ENCODE peak calls at places on chromosomes 4 and X, in five cellular contexts. One of them, this sample, is unnamed.

GRCh38 chr4:142743071-142743825 is 102.9 kb downstream of the INPP4B start:
- DNase-seq in epithelial cell of esophagus: peak
- DNase-seq in prostate gland: no peak
- DNase-seq in nephron progenitor cell: no peak
- DNase-seq in endothelial cell of umbilical vein: peak
- DNase-seq in this sample: no peak

GRCh38 chr4:146957252-146957651 is 11.6 kb upstream of the TTC29 start:
- DNase-seq in epithelial cell of esophagus: peak
- DNase-seq in prostate gland: no peak
- DNase-seq in nephron progenitor cell: no peak
- DNase-seq in endothelial cell of umbilical vein: peak
- DNase-seq in this sample: no peak

GRCh38 chrX:102651242-102651967 is at the start of gene GPRASP1:
- DNase-seq in epithelial cell of esophagus: no peak
- DNase-seq in prostate gland: peak
- DNase-seq in nephron progenitor cell: peak
- DNase-seq in endothelial cell of umbilical vein: peak
- DNase-seq in this sample: no peak

GRCh38 chr4:132297346-132297745 is 851.7 kb upstream of the PCDH10 start:
- DNase-seq in epithelial cell of esophagus: peak
- DNase-seq in prostate gland: no peak
- DNase-seq in nephron progenitor cell: no peak
- DNase-seq in endothelial cell of umbilical vein: peak
- DNase-seq in this sample: no peak

GRCh38 chr4:20639346-20639745 is 60.9 kb upstream of the PACRGL start:
- DNase-seq in epithelial cell of esophagus: no peak
- DNase-seq in prostate gland: peak
- DNase-seq in nephron progenitor cell: no peak
- DNase-seq in endothelial cell of umbilical vein: peak
- DNase-seq in this sample: no peak

GRCh38 chr4:170088686-170089085 is 1.1 kb downstream of the AADAT start:
- DNase-seq in epithelial cell of esophagus: no peak
- DNase-seq in prostate gland: no peak
- DNase-seq in nephron progenitor cell: no peak
- DNase-seq in endothelial cell of umbilical vein: no peak
- DNase-seq in this sample: no peak

GRCh38 chrX:19389217-19389616 is 45.5 kb downstream of the PDHA1 start:
- DNase-seq in epithelial cell of esophagus: peak
- DNase-seq in prostate gland: no peak
- DNase-seq in nephron progenitor cell: no peak
- DNase-seq in endothelial cell of umbilical vein: no peak
- DNase-seq in this sample: peak

GRCh38 chr4:173333658-173334084 is 487 bp downstream of the HMGB2 start:
- DNase-seq in epithelial cell of esophagus: peak
- DNase-seq in prostate gland: peak
- DNase-seq in nephron progenitor cell: peak
- DNase-seq in endothelial cell of umbilical vein: no peak
- DNase-seq in this sample: peak

GRCh38 chr4:91325495-91325894 is 978.3 kb upstream of the GRID2 start:
- DNase-seq in epithelial cell of esophagus: peak
- DNase-seq in prostate gland: no peak
- DNase-seq in nephron progenitor cell: no peak
- DNase-seq in endothelial cell of umbilical vein: peak
- DNase-seq in this sample: no peak

GRCh38 chr4:102620697-102621497 is 119.7 kb downstream of the NFKB1 start:
- DNase-seq in epithelial cell of esophagus: peak
- DNase-seq in prostate gland: no peak
- DNase-seq in nephron progenitor cell: no peak
- DNase-seq in endothelial cell of umbilical vein: peak
- DNase-seq in this sample: peak

GRCh38 chrX:2521092-2521926 is 20.5 kb upstream of the DHRSX start:
- DNase-seq in epithelial cell of esophagus: no peak
- DNase-seq in prostate gland: no peak
- DNase-seq in nephron progenitor cell: no peak
- DNase-seq in endothelial cell of umbilical vein: no peak
- DNase-seq in this sample: peak

GRCh38 chr4:155794589-155794988 is 35.8 kb downstream of the GUCY1B1 start:
- DNase-seq in epithelial cell of esophagus: no peak
- DNase-seq in prostate gland: no peak
- DNase-seq in nephron progenitor cell: no peak
- DNase-seq in endothelial cell of umbilical vein: no peak
- DNase-seq in this sample: no peak

GRCh38 chr4:53763813-53764597 is 172.7 kb upstream of the LNX1 start:
- DNase-seq in epithelial cell of esophagus: peak
- DNase-seq in prostate gland: no peak
- DNase-seq in nephron progenitor cell: no peak
- DNase-seq in endothelial cell of umbilical vein: no peak
- DNase-seq in this sample: no peak

GRCh38 chr4:183960912-183961569 is 55.9 kb downstream of the STOX2 start:
- DNase-seq in epithelial cell of esophagus: no peak
- DNase-seq in prostate gland: peak
- DNase-seq in nephron progenitor cell: no peak
- DNase-seq in endothelial cell of umbilical vein: no peak
- DNase-seq in this sample: no peak

GRCh38 chrX:129842510-129843208 is 1.0 kb downstream of the ZDHHC9 start:
- DNase-seq in epithelial cell of esophagus: peak
- DNase-seq in prostate gland: peak
- DNase-seq in nephron progenitor cell: no peak
- DNase-seq in endothelial cell of umbilical vein: peak
- DNase-seq in this sample: no peak

GRCh38 chr4:85598936-85599335 is 124.0 kb downstream of the ARHGAP24 start:
- DNase-seq in epithelial cell of esophagus: no peak
- DNase-seq in prostate gland: no peak
- DNase-seq in nephron progenitor cell: no peak
- DNase-seq in endothelial cell of umbilical vein: no peak
- DNase-seq in this sample: no peak

GRCh38 chr4:142473218-142473959 is 372.7 kb downstream of the INPP4B start:
- DNase-seq in epithelial cell of esophagus: peak
- DNase-seq in prostate gland: no peak
- DNase-seq in nephron progenitor cell: no peak
- DNase-seq in endothelial cell of umbilical vein: peak
- DNase-seq in this sample: no peak

GRCh38 chr4:113882668-113883067 is 96.8 kb downstream of the ARSJ start:
- DNase-seq in epithelial cell of esophagus: no peak
- DNase-seq in prostate gland: no peak
- DNase-seq in nephron progenitor cell: no peak
- DNase-seq in endothelial cell of umbilical vein: peak
- DNase-seq in this sample: no peak

GRCh38 chrX:19724409-19724808 is 163.0 kb downstream of the SH3KBP1 start:
- DNase-seq in epithelial cell of esophagus: no peak
- DNase-seq in prostate gland: no peak
- DNase-seq in nephron progenitor cell: no peak
- DNase-seq in endothelial cell of umbilical vein: no peak
- DNase-seq in this sample: no peak

GRCh38 chr4:113131621-113132020 is 82.2 kb downstream of the ANK2 start:
- DNase-seq in epithelial cell of esophagus: no peak
- DNase-seq in prostate gland: no peak
- DNase-seq in nephron progenitor cell: no peak
- DNase-seq in endothelial cell of umbilical vein: no peak
- DNase-seq in this sample: no peak

GRCh38 chr4:39469429-39470077 is 10.7 kb downstream of the LIAS start:
- DNase-seq in epithelial cell of esophagus: peak
- DNase-seq in prostate gland: peak
- DNase-seq in nephron progenitor cell: peak
- DNase-seq in endothelial cell of umbilical vein: peak
- DNase-seq in this sample: peak

GRCh38 chrX:150512426-150512825 is 56.0 kb upstream of the MTM1 start:
- DNase-seq in epithelial cell of esophagus: no peak
- DNase-seq in prostate gland: no peak
- DNase-seq in nephron progenitor cell: no peak
- DNase-seq in endothelial cell of umbilical vein: no peak
- DNase-seq in this sample: no peak

GRCh38 chr4:121198261-121198660 is 34.1 kb upstream of the TNIP3 start:
- DNase-seq in epithelial cell of esophagus: no peak
- DNase-seq in prostate gland: no peak
- DNase-seq in nephron progenitor cell: no peak
- DNase-seq in endothelial cell of umbilical vein: no peak
- DNase-seq in this sample: no peak

GRCh38 chr4:113878718-113879117 is 100.7 kb downstream of the ARSJ start:
- DNase-seq in epithelial cell of esophagus: no peak
- DNase-seq in prostate gland: no peak
- DNase-seq in nephron progenitor cell: peak
- DNase-seq in endothelial cell of umbilical vein: peak
- DNase-seq in this sample: peak

GRCh38 chr4:136650541-136651277 is 881.6 kb downstream of the PCDH18 start:
- DNase-seq in epithelial cell of esophagus: peak
- DNase-seq in prostate gland: no peak
- DNase-seq in nephron progenitor cell: no peak
- DNase-seq in endothelial cell of umbilical vein: peak
- DNase-seq in this sample: no peak

GRCh38 chrX:46683023-46683422 is 75.9 kb downstream of the SLC9A7 start:
- DNase-seq in epithelial cell of esophagus: no peak
- DNase-seq in prostate gland: no peak
- DNase-seq in nephron progenitor cell: no peak
- DNase-seq in endothelial cell of umbilical vein: no peak
- DNase-seq in this sample: no peak

GRCh38 chrX:71870337-71871098 is 40.1 kb upstream of the NHSL2 start:
- DNase-seq in epithelial cell of esophagus: no peak
- DNase-seq in prostate gland: no peak
- DNase-seq in nephron progenitor cell: peak
- DNase-seq in endothelial cell of umbilical vein: no peak
- DNase-seq in this sample: peak

GRCh38 chr4:41934813-41935651 is at the start of gene TMEM33:
- DNase-seq in epithelial cell of esophagus: peak
- DNase-seq in prostate gland: peak
- DNase-seq in nephron progenitor cell: peak
- DNase-seq in endothelial cell of umbilical vein: peak
- DNase-seq in this sample: peak
- TF ChIP-seq CTCF in epithelial cell of esophagus: peak
- TF ChIP-seq CTCF in prostate gland: peak
- TF ChIP-seq CTCF in nephron progenitor cell: no peak
- TF ChIP-seq CTCF in endothelial cell of umbilical vein: no peak
- TF ChIP-seq CTCF in this sample: peak

DNA sequence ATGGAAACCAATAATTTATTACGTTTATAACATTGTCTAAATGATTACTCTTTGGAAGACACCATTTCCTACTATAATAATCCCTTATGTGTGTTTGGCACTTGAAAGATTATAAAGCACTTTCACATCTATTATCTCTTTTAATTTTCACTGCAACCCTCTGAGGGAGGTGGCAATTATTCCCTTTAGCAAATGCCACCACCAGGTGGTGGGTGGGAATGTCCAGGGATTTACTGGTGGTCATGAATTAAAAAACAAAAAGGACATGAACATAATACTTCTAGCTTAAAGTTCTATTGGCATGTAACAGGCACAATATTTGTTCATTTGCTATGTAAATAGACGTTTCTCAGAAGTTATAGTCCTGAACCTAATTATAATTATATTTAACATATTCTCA is 1.2 kb upstream of the MGARP start:
- DNase-seq in epithelial cell of esophagus: no peak
- DNase-seq in prostate gland: no peak
- DNase-seq in nephron progenitor cell: no peak
- DNase-seq in endothelial cell of umbilical vein: peak
- DNase-seq in this sample: no peak
- TF ChIP-seq CTCF in epithelial cell of esophagus: peak
- TF ChIP-seq CTCF in prostate gland: no peak
- TF ChIP-seq CTCF in nephron progenitor cell: peak
- TF ChIP-seq CTCF in endothelial cell of umbilical vein: peak
- TF ChIP-seq CTCF in this sample: no peak

DNA sequence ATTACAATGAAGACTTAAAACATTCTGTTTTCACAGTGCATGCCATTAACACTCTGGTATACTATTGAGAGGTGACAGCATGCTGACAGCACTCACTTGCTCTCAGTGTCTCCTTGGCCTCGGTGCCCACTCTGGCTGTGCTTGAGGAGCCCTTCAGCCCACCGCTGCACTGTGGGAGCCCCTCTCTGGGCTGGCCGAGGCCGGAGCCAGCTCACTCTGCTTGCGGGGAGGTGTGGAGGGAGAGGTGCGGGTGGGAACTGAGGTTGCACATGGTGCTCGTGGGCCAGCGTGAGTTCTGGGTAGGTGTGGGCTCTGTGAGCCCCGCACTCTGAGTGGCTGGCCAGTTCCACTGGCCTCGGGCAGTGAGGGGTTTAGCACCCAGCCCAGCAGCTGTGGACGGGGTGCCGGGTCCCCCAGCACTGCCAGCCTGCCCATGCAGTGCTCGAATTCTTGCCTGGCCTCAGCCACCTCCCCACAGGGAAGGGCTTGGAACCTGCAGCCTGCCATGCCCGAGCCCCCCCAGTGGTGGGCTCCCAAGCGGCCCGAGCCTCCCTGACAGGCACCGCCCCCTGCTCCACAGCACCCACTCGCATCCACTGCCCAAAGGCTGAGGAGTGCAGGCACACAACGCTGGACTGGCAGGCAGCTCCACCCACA is 135.3 kb upstream of the AR start:
- DNase-seq in epithelial cell of esophagus: no peak
- DNase-seq in prostate gland: no peak
- DNase-seq in nephron progenitor cell: no peak
- DNase-seq in endothelial cell of umbilical vein: no peak
- DNase-seq in this sample: no peak
- TF ChIP-seq CTCF in epithelial cell of esophagus: no peak
- TF ChIP-seq CTCF in prostate gland: no peak
- TF ChIP-seq CTCF in nephron progenitor cell: no peak
- TF ChIP-seq CTCF in endothelial cell of umbilical vein: no peak
- TF ChIP-seq CTCF in this sample: no peak

DNA sequence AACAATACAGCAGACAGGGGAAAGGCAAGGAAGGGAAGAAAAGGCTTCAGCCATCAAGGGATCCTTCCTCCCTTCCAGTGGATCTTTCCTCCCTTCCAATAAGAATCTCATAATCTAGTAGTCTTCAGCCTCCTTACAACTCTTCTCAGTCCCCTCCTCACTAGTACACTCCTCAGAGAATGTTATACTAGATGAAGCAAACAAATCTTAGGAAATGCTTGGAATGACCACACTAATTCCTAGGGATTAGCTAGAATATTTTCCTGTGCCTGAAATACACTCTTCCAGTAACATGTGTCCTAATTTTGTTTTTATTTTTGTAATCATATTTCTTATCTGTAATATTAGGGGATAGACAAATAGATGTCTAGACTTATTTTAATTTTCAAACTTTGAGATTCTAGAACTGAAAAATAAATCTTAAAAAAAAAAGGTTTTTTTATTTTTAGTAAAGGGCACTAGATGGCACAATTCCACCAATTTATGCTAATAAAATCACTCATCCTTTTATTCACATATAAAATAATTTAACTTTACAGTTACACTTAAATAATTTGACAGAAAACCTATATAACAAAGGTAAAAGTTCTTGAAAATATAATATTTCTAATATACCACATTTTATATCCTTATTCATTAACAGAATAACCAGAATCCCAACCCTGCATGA is 7.0 kb upstream of the STPG2 start:
- DNase-seq in epithelial cell of esophagus: peak
- DNase-seq in prostate gland: no peak
- DNase-seq in nephron progenitor cell: no peak
- DNase-seq in endothelial cell of umbilical vein: no peak
- DNase-seq in this sample: peak
- TF ChIP-seq CTCF in epithelial cell of esophagus: no peak
- TF ChIP-seq CTCF in prostate gland: no peak
- TF ChIP-seq CTCF in nephron progenitor cell: peak
- TF ChIP-seq CTCF in endothelial cell of umbilical vein: no peak
- TF ChIP-seq CTCF in this sample: no peak

DNA sequence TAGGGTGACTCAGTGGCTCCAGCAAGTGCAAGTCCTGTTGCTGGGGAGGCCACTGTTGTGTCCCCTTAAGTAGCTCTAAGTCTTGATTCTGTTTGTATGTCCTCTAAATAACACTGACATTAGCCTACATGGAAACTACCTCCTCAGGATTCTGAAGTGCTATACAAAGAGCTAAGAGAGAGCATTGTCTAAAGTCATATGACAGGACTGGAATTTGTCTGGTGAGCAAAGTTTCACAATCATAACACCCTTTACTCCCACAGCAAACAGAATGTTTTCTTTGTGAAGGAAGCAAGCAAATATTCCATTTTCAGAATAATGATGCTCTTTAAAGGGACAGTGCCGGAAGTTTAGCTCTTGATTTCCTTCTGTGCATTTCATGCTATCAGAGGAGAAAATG is 23.4 kb upstream of the CT47A1 start:
- DNase-seq in epithelial cell of esophagus: no peak
- DNase-seq in prostate gland: no peak
- DNase-seq in nephron progenitor cell: no peak
- DNase-seq in endothelial cell of umbilical vein: no peak
- DNase-seq in this sample: no peak
- TF ChIP-seq CTCF in epithelial cell of esophagus: no peak
- TF ChIP-seq CTCF in prostate gland: no peak
- TF ChIP-seq CTCF in nephron progenitor cell: no peak
- TF ChIP-seq CTCF in endothelial cell of umbilical vein: no peak
- TF ChIP-seq CTCF in this sample: no peak